ENCODE peak calls at places on chromosomes 6 and 20, in eight cellular contexts. One of them, this sample, is unnamed. For H3K4me1, the result is how much of the 10 kb centered on the place peaks cover.

GRCh38 chr6:73471686-73472290 is 10.3 kb downstream of the MTO1 start:
- DNase-seq in cardiac muscle cell: no peak
- DNase-seq in OCI-LY7: peak
- DNase-seq in CD8-positive, alpha-beta memory T cell: no peak
- DNase-seq in stomach: no peak
- DNase-seq in neural progenitor cell: no peak
- DNase-seq in psoas muscle: no peak
- DNase-seq in PC-3: no peak
- DNase-seq in this sample: no peak

GRCh38 chr6:24009319-24009718 is 116.7 kb upstream of the NRSN1 start:
- DNase-seq in PC-3: no peak
- DNase-seq in neural progenitor cell: peak
- DNase-seq in psoas muscle: no peak
- DNase-seq in cardiac muscle cell: no peak
- DNase-seq in OCI-LY7: no peak
- DNase-seq in CD8-positive, alpha-beta memory T cell: no peak
- DNase-seq in stomach: no peak
- DNase-seq in this sample: no peak

GRCh38 chr20:53679597-53680309 is 86.1 kb upstream of the ZNF217 start:
- DNase-seq in cardiac muscle cell: no peak
- DNase-seq in psoas muscle: no peak
- DNase-seq in CD8-positive, alpha-beta memory T cell: no peak
- DNase-seq in stomach: no peak
- DNase-seq in neural progenitor cell: peak
- DNase-seq in PC-3: no peak
- DNase-seq in OCI-LY7: no peak
- DNase-seq in this sample: no peak

GRCh38 chr20:57921701-57922482 is 212.1 kb upstream of the PMEPA1 start:
- DNase-seq in OCI-LY7: no peak
- DNase-seq in neural progenitor cell: no peak
- DNase-seq in psoas muscle: no peak
- DNase-seq in cardiac muscle cell: no peak
- DNase-seq in CD8-positive, alpha-beta memory T cell: no peak
- DNase-seq in stomach: no peak
- DNase-seq in PC-3: no peak
- DNase-seq in this sample: no peak

GRCh38 chr20:51679254-51679921 is 88.8 kb downstream of the ATP9A start:
- DNase-seq in neural progenitor cell: no peak
- DNase-seq in OCI-LY7: no peak
- DNase-seq in cardiac muscle cell: no peak
- DNase-seq in PC-3: no peak
- DNase-seq in stomach: no peak
- DNase-seq in CD8-positive, alpha-beta memory T cell: no peak
- DNase-seq in psoas muscle: no peak
- DNase-seq in this sample: no peak

GRCh38 chr6:31010393-31011060 is at the start of gene MUC22:
- DNase-seq in stomach: no peak
- DNase-seq in psoas muscle: no peak
- DNase-seq in OCI-LY7: no peak
- DNase-seq in PC-3: peak
- DNase-seq in neural progenitor cell: no peak
- DNase-seq in cardiac muscle cell: peak
- DNase-seq in CD8-positive, alpha-beta memory T cell: no peak
- DNase-seq in this sample: no peak

GRCh38 chr6:38567436-38567835 is 72.3 kb downstream of the BTBD9 start:
- DNase-seq in stomach: peak
- DNase-seq in PC-3: peak
- DNase-seq in neural progenitor cell: no peak
- DNase-seq in OCI-LY7: no peak
- DNase-seq in psoas muscle: peak
- DNase-seq in CD8-positive, alpha-beta memory T cell: no peak
- DNase-seq in cardiac muscle cell: peak
- DNase-seq in this sample: peak

GRCh38 chr6:105301072-105301503 is 101.8 kb downstream of the PREP start:
- DNase-seq in psoas muscle: no peak
- DNase-seq in PC-3: no peak
- DNase-seq in stomach: no peak
- DNase-seq in OCI-LY7: no peak
- DNase-seq in CD8-positive, alpha-beta memory T cell: no peak
- DNase-seq in cardiac muscle cell: peak
- DNase-seq in neural progenitor cell: no peak
- DNase-seq in this sample: no peak

GRCh38 chr6:108489699-108490098 is 71.0 kb upstream of the FOXO3 start:
- DNase-seq in stomach: no peak
- DNase-seq in CD8-positive, alpha-beta memory T cell: no peak
- DNase-seq in OCI-LY7: no peak
- DNase-seq in cardiac muscle cell: no peak
- DNase-seq in neural progenitor cell: no peak
- DNase-seq in psoas muscle: no peak
- DNase-seq in PC-3: no peak
- DNase-seq in this sample: no peak

GRCh38 chr20:36311141-36311853 is 5.2 kb downstream of the DLGAP4 start:
- DNase-seq in psoas muscle: peak
- DNase-seq in OCI-LY7: no peak
- DNase-seq in cardiac muscle cell: peak
- DNase-seq in PC-3: no peak
- DNase-seq in neural progenitor cell: no peak
- DNase-seq in stomach: no peak
- DNase-seq in CD8-positive, alpha-beta memory T cell: no peak
- DNase-seq in this sample: no peak

GRCh38 chr20:29878777-29879442 is 1378.6 kb upstream of the DEFB115 start:
- DNase-seq in cardiac muscle cell: no peak
- DNase-seq in PC-3: no peak
- DNase-seq in psoas muscle: peak
- DNase-seq in OCI-LY7: no peak
- DNase-seq in CD8-positive, alpha-beta memory T cell: peak
- DNase-seq in stomach: peak
- DNase-seq in neural progenitor cell: no peak
- DNase-seq in this sample: peak

GRCh38 chr20:50121858-50122271 is 8.9 kb upstream of the UBE2V1 start:
- DNase-seq in CD8-positive, alpha-beta memory T cell: no peak
- DNase-seq in stomach: no peak
- DNase-seq in OCI-LY7: peak
- DNase-seq in psoas muscle: no peak
- DNase-seq in PC-3: peak
- DNase-seq in neural progenitor cell: no peak
- DNase-seq in cardiac muscle cell: peak
- DNase-seq in this sample: no peak

GRCh38 chr6:43945778-43946100 is 175.7 kb downstream of the VEGFA start:
- DNase-seq in stomach: no peak
- DNase-seq in OCI-LY7: no peak
- DNase-seq in cardiac muscle cell: no peak
- DNase-seq in PC-3: no peak
- DNase-seq in CD8-positive, alpha-beta memory T cell: no peak
- DNase-seq in psoas muscle: no peak
- DNase-seq in neural progenitor cell: no peak
- DNase-seq in this sample: no peak

GRCh38 chr6:99603421-99604160 is 3.0 kb upstream of the PRDM13 start:
- DNase-seq in cardiac muscle cell: no peak
- DNase-seq in psoas muscle: peak
- DNase-seq in neural progenitor cell: peak
- DNase-seq in stomach: no peak
- DNase-seq in PC-3: no peak
- DNase-seq in OCI-LY7: no peak
- DNase-seq in CD8-positive, alpha-beta memory T cell: no peak
- DNase-seq in this sample: no peak

GRCh38 chr6:56640374-56640773 is 2.3 kb downstream of the DST start:
- DNase-seq in neural progenitor cell: no peak
- DNase-seq in cardiac muscle cell: no peak
- DNase-seq in CD8-positive, alpha-beta memory T cell: no peak
- DNase-seq in OCI-LY7: no peak
- DNase-seq in stomach: no peak
- DNase-seq in psoas muscle: no peak
- DNase-seq in PC-3: no peak
- DNase-seq in this sample: no peak

GRCh38 chr6:26286168-26286854 is 78.7 kb upstream of the BTN3A2 start:
- DNase-seq in psoas muscle: peak
- DNase-seq in OCI-LY7: peak
- DNase-seq in PC-3: peak
- DNase-seq in CD8-positive, alpha-beta memory T cell: peak
- DNase-seq in neural progenitor cell: peak
- DNase-seq in stomach: peak
- DNase-seq in cardiac muscle cell: peak
- DNase-seq in this sample: peak

GRCh38 chr6:157809613-157810012 is 13.4 kb upstream of the SNX9 start:
- DNase-seq in OCI-LY7: no peak
- DNase-seq in psoas muscle: no peak
- DNase-seq in cardiac muscle cell: no peak
- DNase-seq in CD8-positive, alpha-beta memory T cell: no peak
- DNase-seq in PC-3: no peak
- DNase-seq in neural progenitor cell: no peak
- DNase-seq in stomach: no peak
- DNase-seq in this sample: no peak

GRCh38 chr6:167576050-167576741 is 250.5 kb upstream of the AFDN start:
- DNase-seq in cardiac muscle cell: no peak
- DNase-seq in stomach: no peak
- DNase-seq in psoas muscle: no peak
- DNase-seq in OCI-LY7: no peak
- DNase-seq in PC-3: no peak
- DNase-seq in neural progenitor cell: no peak
- DNase-seq in CD8-positive, alpha-beta memory T cell: no peak
- DNase-seq in this sample: no peak

GRCh38 chr6:158445426-158446085 is 114.3 kb upstream of the TMEM181 start:
- DNase-seq in psoas muscle: no peak
- DNase-seq in neural progenitor cell: no peak
- DNase-seq in CD8-positive, alpha-beta memory T cell: no peak
- DNase-seq in OCI-LY7: no peak
- DNase-seq in stomach: no peak
- DNase-seq in PC-3: no peak
- DNase-seq in cardiac muscle cell: peak
- DNase-seq in this sample: no peak

GRCh38 chr20:58088625-58089024 is 139.8 kb downstream of the ANKRD60 start:
- DNase-seq in OCI-LY7: no peak
- DNase-seq in PC-3: no peak
- DNase-seq in stomach: no peak
- DNase-seq in psoas muscle: no peak
- DNase-seq in CD8-positive, alpha-beta memory T cell: no peak
- DNase-seq in neural progenitor cell: no peak
- DNase-seq in cardiac muscle cell: no peak
- DNase-seq in this sample: no peak

GRCh38 chr20:17898548-17898994 is 70.0 kb downstream of the SNX5 start:
- DNase-seq in psoas muscle: peak
- DNase-seq in OCI-LY7: peak
- DNase-seq in neural progenitor cell: peak
- DNase-seq in stomach: peak
- DNase-seq in cardiac muscle cell: peak
- DNase-seq in CD8-positive, alpha-beta memory T cell: peak
- DNase-seq in PC-3: peak
- DNase-seq in this sample: peak

GRCh38 chr20:13220857-13221297 is at the start of gene ISM1:
- DNase-seq in stomach: no peak
- DNase-seq in neural progenitor cell: peak
- DNase-seq in CD8-positive, alpha-beta memory T cell: peak
- DNase-seq in PC-3: no peak
- DNase-seq in OCI-LY7: no peak
- DNase-seq in cardiac muscle cell: peak
- DNase-seq in psoas muscle: peak
- DNase-seq in this sample: peak

GRCh38 chr6:15441982-15442381 is 196.1 kb downstream of the JARID2 start:
- DNase-seq in PC-3: no peak
- DNase-seq in cardiac muscle cell: no peak
- DNase-seq in CD8-positive, alpha-beta memory T cell: no peak
- DNase-seq in psoas muscle: no peak
- DNase-seq in OCI-LY7: no peak
- DNase-seq in stomach: no peak
- DNase-seq in neural progenitor cell: no peak
- DNase-seq in this sample: no peak
- H3K4me1 ChIP-seq in PC-3: under half
- H3K4me1 ChIP-seq in cardiac muscle cell: under half
- H3K4me1 ChIP-seq in CD8-positive, alpha-beta memory T cell: under half
- H3K4me1 ChIP-seq in psoas muscle: half or more
- H3K4me1 ChIP-seq in OCI-LY7: under half
- H3K4me1 ChIP-seq in stomach: under half
- H3K4me1 ChIP-seq in neural progenitor cell: half or more
- H3K4me1 ChIP-seq in this sample: under half

GRCh38 chr20:3679749-3680700 is 1.8 kb downstream of the ADAM33 start:
- DNase-seq in OCI-LY7: no peak
- DNase-seq in cardiac muscle cell: peak
- DNase-seq in stomach: peak
- DNase-seq in PC-3: no peak
- DNase-seq in neural progenitor cell: peak
- DNase-seq in psoas muscle: peak
- DNase-seq in CD8-positive, alpha-beta memory T cell: no peak
- DNase-seq in this sample: peak
- H3K4me3 ChIP-seq in OCI-LY7: no peak
- H3K4me3 ChIP-seq in cardiac muscle cell: no peak
- H3K4me3 ChIP-seq in stomach: peak
- H3K4me3 ChIP-seq in PC-3: no peak
- H3K4me3 ChIP-seq in neural progenitor cell: no peak
- H3K4me3 ChIP-seq in psoas muscle: peak
- H3K4me3 ChIP-seq in CD8-positive, alpha-beta memory T cell: no peak
- H3K4me3 ChIP-seq in this sample: no peak

DNA sequence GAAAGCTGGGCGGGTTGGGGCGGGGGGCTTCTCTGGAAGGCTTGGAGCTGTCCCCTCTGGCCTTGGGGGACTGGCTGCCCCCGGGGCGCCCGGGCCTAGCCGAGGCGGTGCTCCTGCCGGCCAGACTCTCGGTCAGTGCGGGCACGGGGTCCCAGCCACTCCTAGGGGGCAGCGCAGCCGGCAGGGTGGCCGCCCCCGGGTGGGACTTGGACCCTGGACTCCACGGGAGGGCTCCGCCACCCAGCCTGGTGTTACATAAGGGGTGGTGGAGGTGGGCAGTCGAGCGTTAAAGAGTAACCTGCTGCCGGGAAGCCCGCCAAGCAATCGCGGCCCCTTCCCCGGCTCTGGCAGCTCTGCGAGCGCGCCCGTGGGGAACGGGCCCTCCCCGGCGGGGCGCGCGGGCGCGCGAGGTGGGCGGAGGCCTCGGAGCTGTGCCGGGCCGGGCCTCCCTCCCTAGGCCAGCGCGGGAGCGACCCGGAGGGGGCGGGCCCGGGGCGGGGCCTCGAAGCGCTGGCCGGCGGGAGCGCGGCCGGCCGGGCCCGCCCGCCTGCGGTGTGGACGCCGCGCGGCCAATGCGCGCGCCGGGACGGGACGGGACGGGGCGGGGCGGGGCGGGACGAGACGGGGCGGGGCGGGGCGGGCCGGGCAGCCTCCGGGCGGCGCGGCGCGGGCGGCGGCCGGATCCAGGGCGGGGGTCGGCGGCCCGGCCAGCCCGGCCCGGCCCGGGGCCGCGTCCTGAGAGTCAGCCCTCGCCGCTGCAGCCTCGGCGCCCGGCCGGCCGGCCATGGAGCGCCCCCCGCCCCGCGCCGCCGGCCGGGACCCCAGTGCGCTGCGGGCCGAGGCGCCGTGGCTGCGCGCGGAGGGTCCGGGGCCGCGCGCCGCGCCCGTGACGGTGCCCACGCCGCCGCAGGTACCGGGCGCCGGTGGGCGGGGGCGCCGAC is at the start of gene SLC2A4RG:
- DNase-seq in OCI-LY7: peak
- DNase-seq in cardiac muscle cell: peak
- DNase-seq in stomach: peak
- DNase-seq in neural progenitor cell: peak
- DNase-seq in CD8-positive, alpha-beta memory T cell: peak
- DNase-seq in PC-3: peak
- DNase-seq in psoas muscle: peak
- DNase-seq in this sample: peak
- H3K4me1 ChIP-seq in OCI-LY7: half or more
- H3K4me1 ChIP-seq in cardiac muscle cell: under half
- H3K4me1 ChIP-seq in stomach: under half
- H3K4me1 ChIP-seq in neural progenitor cell: under half
- H3K4me1 ChIP-seq in CD8-positive, alpha-beta memory T cell: under half
- H3K4me1 ChIP-seq in PC-3: under half
- H3K4me1 ChIP-seq in psoas muscle: under half
- H3K4me1 ChIP-seq in this sample: under half

GRCh38 chr20:19448632-19449031 is 236.2 kb downstream of the SLC24A3 start:
- DNase-seq in cardiac muscle cell: no peak
- DNase-seq in stomach: no peak
- DNase-seq in OCI-LY7: no peak
- DNase-seq in psoas muscle: no peak
- DNase-seq in neural progenitor cell: no peak
- DNase-seq in PC-3: no peak
- DNase-seq in CD8-positive, alpha-beta memory T cell: no peak
- DNase-seq in this sample: no peak
- H3K4me3 ChIP-seq in cardiac muscle cell: no peak
- H3K4me3 ChIP-seq in stomach: no peak
- H3K4me3 ChIP-seq in OCI-LY7: no peak
- H3K4me3 ChIP-seq in psoas muscle: no peak
- H3K4me3 ChIP-seq in neural progenitor cell: no peak
- H3K4me3 ChIP-seq in PC-3: no peak
- H3K4me3 ChIP-seq in CD8-positive, alpha-beta memory T cell: no peak
- H3K4me3 ChIP-seq in this sample: no peak